ENCODE peak calls at places on chromosomes 7 and 10, in five cellular contexts. W is CD4-positive, alpha-beta memory T cell; C is fibroblast of mammary gland; O is GM12864; F is GM12865. U is an unnamed sample.

GRCh38 chr10:112634096-112634830 is 187.2 kb downstream of the VTI1A start:
- DNase-seq in O (no peak), F (no peak), W (no peak), C (peak; percentile 23), U (no peak)

GRCh38 chr10:3782456-3783312 is 2.3 kb downstream of the KLF6 start:
- DNase-seq in W (peak; percentile 88), F (peak; percentile 80), O (no peak), C (peak; percentile 91), U (peak; percentile 49)

GRCh38 chr7:139943391-139943790 is 114.3 kb downstream of the TBXAS1 start:
- DNase-seq in C (no peak), O (no peak), F (no peak), W (no peak), U (no peak)

GRCh38 chr7:84912993-84913635 is 273.7 kb downstream of the SEMA3D start:
- DNase-seq in W (no peak), C (peak; percentile 8), F (no peak), O (no peak), U (no peak)

GRCh38 chr10:24871006-24871405 is 81.4 kb downstream of the PRTFDC1 start:
- DNase-seq in O (no peak), C (no peak), W (no peak), F (no peak), U (no peak)

GRCh38 chr7:73822319-73823173 is 8.2 kb upstream of the CLDN4 start:
- DNase-seq in C (peak; percentile 100), F (no peak), W (no peak), O (no peak), U (no peak)

GRCh38 chr10:69446229-69446628 is 5.0 kb upstream of the TSPAN15 start:
- DNase-seq in F (no peak), C (no peak), O (no peak), W (no peak), U (no peak)

GRCh38 chr7:82677064-82677463 is 233.5 kb upstream of the CACNA2D1 start:
- DNase-seq in F (no peak), C (no peak), O (no peak), W (no peak), U (no peak)

GRCh38 chr10:683448-684071 is 5.9 kb downstream of the DIP2C start:
- DNase-seq in W (no peak), C (peak; percentile 98), F (no peak), O (no peak), U (no peak)

GRCh38 chr7:155401884-155402283 is 56.0 kb upstream of the EN2 start:
- DNase-seq in W (no peak), F (no peak), C (no peak), O (no peak), U (no peak)

GRCh38 chr7:149427096-149427680 is 33.7 kb downstream of the ZNF777 start:
- DNase-seq in O (no peak), W (no peak), F (no peak), C (no peak), U (no peak)

GRCh38 chr7:30225863-30226361 is 58.5 kb upstream of the ZNRF2 start:
- DNase-seq in F (peak; percentile 83), C (peak; percentile 22), W (no peak), O (peak; percentile 76), U (no peak)

GRCh38 chr10:29304259-29305030 is 15.6 kb downstream of the LYZL1 start:
- DNase-seq in C (peak; percentile 73), O (peak; percentile 7), F (peak; percentile 69), W (no peak), U (peak; percentile 39)

GRCh38 chr10:45179716-45180115 is 135.7 kb downstream of the OR13A1 start:
- DNase-seq in C (peak; percentile 47), O (no peak), W (no peak), F (no peak), U (no peak)

GRCh38 chr10:114767589-114768393 is 53.8 kb upstream of the FHIP2A start:
- DNase-seq in O (no peak), C (no peak), W (no peak), F (peak; percentile 4), U (no peak)

GRCh38 chr7:152588350-152588749 is 87.6 kb downstream of the XRCC2 start:
- DNase-seq in F (no peak), O (no peak), W (no peak), C (peak; percentile 72), U (no peak)

GRCh38 chr10:23198940-23199767 is 7.0 kb downstream of the PTF1A start:
- DNase-seq in F (no peak), C (no peak), W (no peak), O (no peak), U (no peak)
- H3K4me3 ChIP-seq in F (no peak overlapping the region), C (no peak overlapping the region), W (no peak overlapping the region), O (no peak overlapping the region), U (no peak overlapping the region)

GRCh38 chr7:22143496-22143895 is 197.8 kb upstream of the CDCA7L start:
- DNase-seq in O (no peak), W (no peak), C (no peak), F (no peak), U (no peak)

GRCh38 chr7:22142593-22142992 is 196.9 kb upstream of the CDCA7L start:
- DNase-seq in F (no peak), W (no peak), C (no peak), O (no peak), U (no peak)

GRCh38 chr7:22147868-22148267 is 202.2 kb upstream of the CDCA7L start:
- DNase-seq in O (no peak), F (no peak), C (no peak), W (no peak), U (no peak)

GRCh38 chr7:22150221-22150620 is 204.5 kb upstream of the CDCA7L start:
- DNase-seq in W (no peak), O (no peak), F (no peak), C (peak; percentile 41), U (no peak)

GRCh38 chr7:22147113-22147512 is 201.4 kb upstream of the CDCA7L start:
- DNase-seq in F (no peak), C (peak; percentile 4), W (no peak), O (no peak), U (no peak)
- H3K4me3 ChIP-seq in F (no peak overlapping the region), C (no peak overlapping the region), W (no peak overlapping the region), O (no peak overlapping the region), U (no peak overlapping the region)

DNA sequence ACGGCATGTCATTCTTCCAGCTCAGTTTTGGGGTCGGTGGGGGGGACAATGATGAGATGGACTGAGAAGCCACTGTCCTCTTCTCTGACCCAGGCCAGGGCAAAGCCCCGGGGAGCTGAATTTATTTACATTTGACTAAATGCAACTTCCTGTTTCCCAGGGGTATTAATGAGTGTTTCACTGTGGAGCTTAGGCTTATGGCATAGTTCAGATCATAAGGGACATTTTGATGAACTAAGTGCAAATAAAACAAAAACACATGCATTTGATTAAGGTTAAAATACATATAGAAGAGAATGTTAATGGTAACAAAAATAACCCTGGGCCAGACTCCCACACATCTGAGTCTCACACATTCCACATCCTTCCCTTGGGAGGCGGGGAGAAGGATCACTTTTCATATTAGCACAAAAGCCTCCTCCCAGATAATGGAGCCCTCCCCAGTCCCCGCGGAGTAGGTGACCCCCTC is 320.6 kb downstream of the FRMD4A start:
- DNase-seq in C (peak; percentile 87), F (peak; percentile 84), W (no peak), O (no peak), U (no peak)
- H3K4me3 ChIP-seq in C (peak overlapping the region; percentile 53), F (peak overlapping the region; percentile 74), W (peak overlapping the region; percentile 26), O (peak overlapping the region; percentile 54), U (no peak overlapping the region)

DNA sequence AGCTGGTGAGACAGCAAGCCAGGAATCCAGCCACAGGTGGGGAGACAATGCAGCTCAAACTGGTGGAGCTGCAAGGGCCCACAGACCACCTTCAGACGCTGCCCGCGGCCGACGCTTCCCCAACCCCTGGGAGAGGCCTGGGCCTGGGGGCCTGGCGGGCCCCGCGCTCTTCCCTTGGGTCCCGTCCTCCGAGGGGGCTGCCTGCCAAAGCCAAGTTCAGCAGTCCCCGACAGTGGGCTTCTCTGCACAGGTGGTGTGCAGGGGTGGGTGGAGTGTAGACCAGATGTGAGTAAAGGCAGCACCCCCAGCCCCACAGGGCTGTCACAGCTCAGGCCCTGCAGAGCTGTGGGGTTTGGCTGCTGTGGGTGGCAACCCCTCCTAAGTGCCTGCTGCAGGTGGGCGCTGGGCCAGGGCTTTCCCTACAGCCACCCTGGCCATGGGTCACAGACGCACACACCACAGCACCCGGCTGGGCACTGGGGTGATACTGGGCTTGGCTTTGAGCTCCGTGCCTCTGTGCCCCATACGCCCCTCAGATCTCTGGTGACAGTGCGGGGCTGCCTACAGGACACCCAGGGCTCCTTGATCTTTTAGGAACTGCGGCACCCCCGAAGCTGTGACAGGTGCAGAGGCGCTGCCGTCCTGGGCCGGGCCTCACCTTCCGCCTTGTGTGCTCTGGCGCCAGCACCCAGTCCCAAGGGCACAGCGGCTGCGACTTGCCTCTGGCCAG is 20.5 kb downstream of the BNIP3 start:
- DNase-seq in F (no peak), W (no peak), O (no peak), C (no peak), U (no peak)
- H3K4me3 ChIP-seq in F (no peak overlapping the region), W (no peak overlapping the region), O (no peak overlapping the region), C (no peak overlapping the region), U (no peak overlapping the region)

DNA sequence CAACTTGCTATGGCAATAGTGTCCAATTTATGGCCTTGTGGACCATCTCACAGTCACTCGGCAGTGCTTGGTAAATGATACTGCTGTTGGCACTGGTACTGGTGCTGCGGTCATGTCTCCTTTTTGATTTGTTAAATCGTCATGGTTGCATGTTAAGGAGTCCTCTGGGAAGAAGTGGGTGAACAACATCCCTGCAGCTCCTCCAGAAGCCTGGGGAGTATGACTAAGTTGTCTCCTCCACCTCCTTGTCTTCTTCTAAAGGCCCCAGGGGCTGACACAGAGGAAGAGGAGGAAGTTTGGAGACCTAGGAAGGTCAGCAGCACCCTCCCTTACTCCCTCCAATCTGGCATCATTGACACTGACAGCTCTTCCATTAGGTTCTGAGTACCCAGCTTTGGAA is 8.5 kb downstream of the ITPRIP start:
- DNase-seq in O (no peak), C (peak; percentile 96), W (no peak), F (no peak), U (no peak)
- H3K4me3 ChIP-seq in O (no peak overlapping the region), C (no peak overlapping the region), W (peak overlapping the region; percentile 11), F (no peak overlapping the region), U (no peak overlapping the region)

DNA sequence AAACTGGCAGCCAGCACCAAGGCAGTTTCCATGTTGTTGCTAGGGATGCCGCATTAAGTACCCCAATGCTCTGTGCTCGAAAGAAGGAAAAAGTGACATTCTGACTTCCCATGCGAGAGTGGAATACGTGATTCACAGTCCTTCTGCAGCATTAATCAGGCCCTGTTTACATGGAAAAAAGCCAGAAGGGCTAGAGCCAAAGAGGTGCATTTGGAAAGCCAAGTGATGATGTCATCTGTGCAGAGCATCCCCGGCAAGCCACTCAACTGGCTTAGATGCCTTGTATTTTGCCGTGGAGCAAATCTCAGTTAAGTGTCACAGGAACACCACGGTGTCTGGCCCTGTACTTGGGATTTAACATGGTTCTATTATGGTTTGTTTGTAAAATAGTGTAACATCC is 258.4 kb downstream of the GATA3 start:
- DNase-seq in W (no peak), O (no peak), C (no peak), F (no peak), U (no peak)
- H3K4me3 ChIP-seq in W (no peak overlapping the region), O (no peak overlapping the region), C (no peak overlapping the region), F (no peak overlapping the region), U (no peak overlapping the region)

GRCh38 chr10:11827006-11827405 is 3.9 kb downstream of the PROSER2 start:
- DNase-seq in F (no peak), O (no peak), C (no peak), W (no peak), U (no peak)

GRCh38 chr10:11824376-11824775 is 1.2 kb downstream of the PROSER2 start:
- DNase-seq in F (no peak), O (no peak), W (no peak), C (peak; percentile 15), U (no peak)

GRCh38 chr10:11824825-11825224 is 1.7 kb downstream of the PROSER2 start:
- DNase-seq in W (no peak), O (no peak), C (no peak), F (no peak), U (no peak)

GRCh38 chr10:11827414-11827813 is 4.3 kb downstream of the PROSER2 start:
- DNase-seq in O (no peak), C (no peak), W (no peak), F (no peak), U (no peak)

GRCh38 chr10:11825796-11826414 is 2.7 kb downstream of the PROSER2 start:
- DNase-seq in W (no peak), O (no peak), C (peak; percentile 15), F (no peak), U (no peak)
- H3K4me3 ChIP-seq in W (no peak overlapping the region), O (no peak overlapping the region), C (no peak overlapping the region), F (no peak overlapping the region), U (no peak overlapping the region)

U was measured in Jurkat, Clone E6-1.